ENCODE peak calls at places on chromosomes 16 and 17, in five cellular contexts. K, C, H, N and E are unnamed samples.

GRCh38 chr16:24538756-24539294 is 541 bp upstream of the RBBP6 start:
- DNase-seq in K (no peak), C (no peak), H (no peak), N (no peak), E (no peak)

GRCh38 chr16:31496670-31497069 is 11.5 kb downstream of the RUSF1 start:
- DNase-seq in K (no peak), C (no peak), H (no peak), N (no peak), E (no peak)

GRCh38 chr17:36921131-36921851 is 16.0 kb upstream of the LHX1 start:
- DNase-seq in K (no peak), C (peak), H (peak), N (no peak), E (no peak)

GRCh38 chr16:11783319-11784047 is 13.6 kb downstream of the ZC3H7A start:
- DNase-seq in K (peak), C (peak), H (no peak), N (peak), E (no peak)

GRCh38 chr17:43226393-43226792 is 2.0 kb downstream of the CCDC200 start:
- DNase-seq in K (no peak), C (no peak), H (no peak), N (no peak), E (peak)

GRCh38 chr16:2331199-2331931 is 9.2 kb downstream of the ABCA3 start:
- DNase-seq in K (no peak), C (no peak), H (no peak), N (no peak), E (peak)

GRCh38 chr17:77884019-77884418 is 74.5 kb upstream of the TNRC6C start:
- DNase-seq in K (peak), C (no peak), H (no peak), N (no peak), E (no peak)

GRCh38 chr16:30184430-30185140 is 1.2 kb downstream of the CORO1A start:
- DNase-seq in K (peak), C (no peak), H (no peak), N (no peak), E (no peak)

GRCh38 chr17:29331330-29331729 is 37.4 kb upstream of the NUFIP2 start:
- DNase-seq in K (no peak), C (no peak), H (no peak), N (no peak), E (no peak)